ENCODE peak calls at places on chromosome 22, in four cellular contexts. One of them, this sample, is unnamed.

GRCh38 chr22:32204211-32204855 is 540 bp downstream of the RFPL2 start:
- DNase-seq in HFF-Myc: no peak
- DNase-seq in astrocyte of the spinal cord: no peak
- DNase-seq in colonic mucosa: no peak
- DNase-seq in this sample: no peak

GRCh38 chr22:38735465-38736256 is 20.1 kb downstream of the SUN2 start:
- DNase-seq in colonic mucosa: no peak
- DNase-seq in HFF-Myc: no peak
- DNase-seq in astrocyte of the spinal cord: no peak
- DNase-seq in this sample: no peak

GRCh38 chr22:41263704-41264103 is 22.3 kb downstream of the RANGAP1 start:
- DNase-seq in colonic mucosa: no peak
- DNase-seq in astrocyte of the spinal cord: no peak
- DNase-seq in HFF-Myc: no peak
- DNase-seq in this sample: no peak

GRCh38 chr22:36321797-36322601 is 65.8 kb downstream of the MYH9 start:
- DNase-seq in colonic mucosa: no peak
- DNase-seq in HFF-Myc: no peak
- DNase-seq in astrocyte of the spinal cord: no peak
- DNase-seq in this sample: no peak

GRCh38 chr22:40401532-40401931 is 31.1 kb downstream of the SGSM3 start:
- DNase-seq in colonic mucosa: no peak
- DNase-seq in astrocyte of the spinal cord: no peak
- DNase-seq in HFF-Myc: no peak
- DNase-seq in this sample: no peak

GRCh38 chr22:22069450-22070370 is 87.1 kb upstream of the TOP3B start:
- DNase-seq in colonic mucosa: no peak
- DNase-seq in HFF-Myc: no peak
- DNase-seq in astrocyte of the spinal cord: no peak
- DNase-seq in this sample: no peak

GRCh38 chr22:41157083-41157482 is 48.0 kb upstream of the L3MBTL2 start:
- DNase-seq in HFF-Myc: no peak
- DNase-seq in astrocyte of the spinal cord: no peak
- DNase-seq in colonic mucosa: no peak
- DNase-seq in this sample: no peak

GRCh38 chr22:22940961-22941605 is 53.5 kb downstream of the IGLL5 start:
- DNase-seq in astrocyte of the spinal cord: no peak
- DNase-seq in HFF-Myc: no peak
- DNase-seq in colonic mucosa: no peak
- DNase-seq in this sample: no peak

GRCh38 chr22:38406617-38407016 is 48.4 kb downstream of the KCNJ4 start:
- DNase-seq in HFF-Myc: no peak
- DNase-seq in colonic mucosa: no peak
- DNase-seq in astrocyte of the spinal cord: no peak
- DNase-seq in this sample: peak; percentile 40

GRCh38 chr22:30636226-30637077 is 871 bp downstream of the SLC35E4 start:
- DNase-seq in HFF-Myc: no peak
- DNase-seq in astrocyte of the spinal cord: peak; percentile 8
- DNase-seq in colonic mucosa: peak; percentile 46
- DNase-seq in this sample: peak; percentile 15

GRCh38 chr22:38850941-38851849 is 7.4 kb upstream of the NPTXR start:
- DNase-seq in colonic mucosa: no peak
- DNase-seq in HFF-Myc: no peak
- DNase-seq in astrocyte of the spinal cord: peak; percentile 60
- DNase-seq in this sample: peak; percentile 39

GRCh38 chr22:39135092-39135896 is 17.2 kb downstream of the CBX7 start:
- DNase-seq in HFF-Myc: no peak
- DNase-seq in astrocyte of the spinal cord: peak; percentile 31
- DNase-seq in colonic mucosa: no peak
- DNase-seq in this sample: peak; percentile 23

GRCh38 chr22:24175160-24175808 is 6.0 kb upstream of the SUSD2 start:
- DNase-seq in colonic mucosa: peak; percentile 77
- DNase-seq in HFF-Myc: no peak
- DNase-seq in astrocyte of the spinal cord: peak; percentile 67
- DNase-seq in this sample: peak; percentile 75

GRCh38 chr22:23913306-23913660 is 19.1 kb downstream of the MIF start:
- DNase-seq in colonic mucosa: no peak
- DNase-seq in HFF-Myc: no peak
- DNase-seq in astrocyte of the spinal cord: no peak
- DNase-seq in this sample: no peak

GRCh38 chr22:42967933-42968332 is 47.0 kb downstream of the PACSIN2 start:
- DNase-seq in colonic mucosa: peak; percentile 50
- DNase-seq in HFF-Myc: no peak
- DNase-seq in astrocyte of the spinal cord: no peak
- DNase-seq in this sample: peak; percentile 74

GRCh38 chr22:21098099-21098671 is 52.4 kb downstream of the LRRC74B start:
- DNase-seq in colonic mucosa: no peak
- DNase-seq in HFF-Myc: no peak
- DNase-seq in astrocyte of the spinal cord: no peak
- DNase-seq in this sample: no peak

GRCh38 chr22:20552913-20553401 is 45.5 kb downstream of the MED15 start:
- DNase-seq in colonic mucosa: peak; percentile 44
- DNase-seq in astrocyte of the spinal cord: no peak
- DNase-seq in HFF-Myc: no peak
- DNase-seq in this sample: no peak

GRCh38 chr22:40025856-40026255 is 31.1 kb downstream of the FAM83F start:
- DNase-seq in astrocyte of the spinal cord: no peak
- DNase-seq in HFF-Myc: no peak
- DNase-seq in colonic mucosa: no peak
- DNase-seq in this sample: no peak

GRCh38 chr22:19708323-19709011 is 5.8 kb upstream of the SEPTIN5 start:
- DNase-seq in colonic mucosa: no peak
- DNase-seq in astrocyte of the spinal cord: no peak
- DNase-seq in HFF-Myc: no peak
- DNase-seq in this sample: no peak

GRCh38 chr22:39686178-39686620 is 115.6 kb downstream of the CACNA1I start:
- DNase-seq in HFF-Myc: no peak
- DNase-seq in astrocyte of the spinal cord: no peak
- DNase-seq in colonic mucosa: no peak
- DNase-seq in this sample: no peak

GRCh38 chr22:40058265-40058664 is 63.5 kb downstream of the FAM83F start:
- DNase-seq in HFF-Myc: no peak
- DNase-seq in astrocyte of the spinal cord: no peak
- DNase-seq in colonic mucosa: no peak
- DNase-seq in this sample: no peak

GRCh38 chr22:34108168-34108567 is 187.9 kb upstream of the LARGE1 start:
- DNase-seq in HFF-Myc: no peak
- DNase-seq in colonic mucosa: no peak
- DNase-seq in astrocyte of the spinal cord: no peak
- DNase-seq in this sample: no peak

GRCh38 chr22:48536691-48537591 is 1290.7 kb downstream of the BRD1 start:
- DNase-seq in astrocyte of the spinal cord: no peak
- DNase-seq in colonic mucosa: no peak
- DNase-seq in HFF-Myc: no peak
- DNase-seq in this sample: peak; percentile 31

GRCh38 chr22:39405346-39406085 is 5.9 kb downstream of the TAB1 start:
- DNase-seq in HFF-Myc: no peak
- DNase-seq in astrocyte of the spinal cord: peak; percentile 60
- DNase-seq in colonic mucosa: no peak
- DNase-seq in this sample: peak; percentile 76

GRCh38 chr22:46122511-46122971 is 27.8 kb upstream of the PPARA start:
- DNase-seq in colonic mucosa: peak; percentile 82
- DNase-seq in astrocyte of the spinal cord: no peak
- DNase-seq in HFF-Myc: no peak
- DNase-seq in this sample: peak; percentile 58

GRCh38 chr22:46124383-46125144 is 25.8 kb upstream of the PPARA start:
- DNase-seq in HFF-Myc: no peak
- DNase-seq in astrocyte of the spinal cord: no peak
- DNase-seq in colonic mucosa: no peak
- DNase-seq in this sample: no peak

GRCh38 chr22:46125311-46125710 is 25.0 kb upstream of the PPARA start:
- DNase-seq in colonic mucosa: no peak
- DNase-seq in astrocyte of the spinal cord: no peak
- DNase-seq in HFF-Myc: no peak
- DNase-seq in this sample: no peak

GRCh38 chr22:46122980-46123693 is 27.2 kb upstream of the PPARA start:
- DNase-seq in colonic mucosa: no peak
- DNase-seq in astrocyte of the spinal cord: no peak
- DNase-seq in HFF-Myc: no peak
- DNase-seq in this sample: peak; percentile 13

GRCh38 chr22:46123694-46124382 is 26.5 kb upstream of the PPARA start:
- DNase-seq in HFF-Myc: no peak
- DNase-seq in astrocyte of the spinal cord: no peak
- DNase-seq in colonic mucosa: no peak
- DNase-seq in this sample: no peak
- H3K4me3 ChIP-seq in HFF-Myc: no peak overlapping the region
- H3K4me3 ChIP-seq in astrocyte of the spinal cord: no peak overlapping the region
- H3K4me3 ChIP-seq in colonic mucosa: no peak overlapping the region
- H3K4me3 ChIP-seq in this sample: no peak overlapping the region

DNA sequence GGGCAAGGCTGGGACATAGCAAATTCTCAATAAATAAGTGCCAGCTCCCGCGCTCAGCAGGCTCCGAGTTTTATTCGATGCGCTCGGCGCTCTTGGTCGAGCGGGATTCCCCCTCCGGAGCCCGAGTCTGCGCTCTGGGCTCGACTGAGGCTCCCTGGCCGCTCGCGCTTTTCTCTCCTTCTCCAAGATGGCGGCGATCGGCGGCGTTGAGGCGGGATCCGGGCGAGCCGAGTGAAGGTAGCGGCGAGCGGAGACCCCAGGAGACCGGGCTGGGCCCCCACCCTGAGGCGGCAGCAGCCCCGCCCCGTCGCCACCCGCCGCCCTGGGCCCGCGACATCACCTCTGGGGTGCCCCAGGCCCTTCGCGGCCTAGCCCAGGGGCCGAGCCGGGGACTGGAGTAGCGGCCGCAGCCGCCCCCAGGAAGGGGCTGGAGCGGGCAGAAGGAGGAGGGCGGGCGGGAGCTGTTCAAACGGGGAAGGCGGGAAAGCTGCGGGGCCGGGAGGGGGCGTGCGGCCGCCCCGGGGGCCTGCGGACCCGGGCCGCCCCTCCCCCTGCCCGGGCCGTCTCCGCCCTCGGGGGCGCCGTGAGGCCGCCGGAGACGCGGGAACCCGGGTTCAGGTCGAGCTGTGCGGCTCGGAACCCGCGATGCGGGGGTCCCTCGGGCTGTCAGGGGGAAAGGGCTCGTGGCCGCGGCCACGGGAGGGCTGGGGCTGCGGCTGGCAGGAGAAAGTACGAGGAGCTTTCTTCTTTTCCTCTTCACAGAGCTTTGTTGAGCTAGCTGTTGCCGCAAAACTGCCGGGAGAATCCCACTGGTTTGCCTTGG is at the start of gene HMGXB4:
- DNase-seq in colonic mucosa: peak; percentile 89
- DNase-seq in HFF-Myc: peak; percentile 40
- DNase-seq in astrocyte of the spinal cord: peak; percentile 89
- DNase-seq in this sample: peak; percentile 89
- TF ChIP-seq CTCF in colonic mucosa: no peak
- TF ChIP-seq CTCF in HFF-Myc: no peak
- TF ChIP-seq CTCF in astrocyte of the spinal cord: no peak
- TF ChIP-seq CTCF in this sample: no peak

GRCh38 chr22:44181912-44182590 is 1.3 kb downstream of the PARVG start:
- DNase-seq in astrocyte of the spinal cord: no peak
- DNase-seq in HFF-Myc: no peak
- DNase-seq in colonic mucosa: no peak
- DNase-seq in this sample: no peak
- H3K4me3 ChIP-seq in astrocyte of the spinal cord: no peak overlapping the region
- H3K4me3 ChIP-seq in HFF-Myc: no peak overlapping the region
- H3K4me3 ChIP-seq in colonic mucosa: peak overlapping the region; percentile 23
- H3K4me3 ChIP-seq in this sample: no peak overlapping the region

GRCh38 chr22:49803667-49804375 is 23.9 kb downstream of the BRD1 start:
- DNase-seq in HFF-Myc: no peak
- DNase-seq in astrocyte of the spinal cord: no peak
- DNase-seq in colonic mucosa: no peak
- DNase-seq in this sample: no peak

GRCh38 chr22:49799431-49800075 is 28.1 kb downstream of the BRD1 start:
- DNase-seq in colonic mucosa: no peak
- DNase-seq in HFF-Myc: no peak
- DNase-seq in astrocyte of the spinal cord: no peak
- DNase-seq in this sample: no peak

GRCh38 chr22:49800408-49801238 is 27.1 kb downstream of the BRD1 start:
- DNase-seq in HFF-Myc: no peak
- DNase-seq in astrocyte of the spinal cord: no peak
- DNase-seq in colonic mucosa: no peak
- DNase-seq in this sample: no peak

GRCh38 chr22:49801391-49802060 is 26.1 kb downstream of the BRD1 start:
- DNase-seq in HFF-Myc: no peak
- DNase-seq in colonic mucosa: no peak
- DNase-seq in astrocyte of the spinal cord: no peak
- DNase-seq in this sample: no peak

DNA sequence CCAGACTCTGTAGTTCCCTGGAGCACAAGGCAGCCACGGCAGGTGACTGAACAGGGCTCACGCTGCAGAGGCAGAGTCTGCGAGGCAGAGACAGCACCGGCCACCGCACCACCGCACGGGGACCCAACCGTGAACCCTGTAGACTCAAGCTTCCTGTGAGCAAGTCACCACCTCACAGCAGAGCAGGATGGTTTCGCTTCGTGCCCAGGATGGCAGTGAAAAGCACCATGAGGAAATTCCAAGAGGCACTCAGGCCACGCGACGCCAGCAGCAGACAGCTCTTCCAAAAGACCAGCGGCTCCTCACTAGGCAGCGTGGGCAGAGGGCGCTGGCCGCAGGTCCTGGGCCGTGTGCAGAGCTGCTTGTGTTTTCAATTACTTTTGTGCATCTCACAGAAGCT is 24.5 kb downstream of the BRD1 start:
- DNase-seq in astrocyte of the spinal cord: no peak
- DNase-seq in HFF-Myc: no peak
- DNase-seq in colonic mucosa: no peak
- DNase-seq in this sample: no peak
- TF ChIP-seq CTCF in astrocyte of the spinal cord: no peak
- TF ChIP-seq CTCF in HFF-Myc: no peak
- TF ChIP-seq CTCF in colonic mucosa: no peak
- TF ChIP-seq CTCF in this sample: no peak

GRCh38 chr22:26592368-26593015 is 2.6 kb upstream of the TPST2 start:
- DNase-seq in astrocyte of the spinal cord: no peak
- DNase-seq in colonic mucosa: peak; percentile 45
- DNase-seq in HFF-Myc: no peak
- DNase-seq in this sample: no peak

GRCh38 chr22:26597480-26597879 is 7.5 kb upstream of the TPST2 start:
- DNase-seq in HFF-Myc: no peak
- DNase-seq in astrocyte of the spinal cord: no peak
- DNase-seq in colonic mucosa: no peak
- DNase-seq in this sample: no peak

GRCh38 chr22:26590525-26590858 is 560 bp upstream of the TPST2 start:
- DNase-seq in HFF-Myc: no peak
- DNase-seq in astrocyte of the spinal cord: no peak
- DNase-seq in colonic mucosa: peak; percentile 26
- DNase-seq in this sample: peak; percentile 65

GRCh38 chr22:26597026-26597425 is 7.1 kb upstream of the TPST2 start:
- DNase-seq in colonic mucosa: no peak
- DNase-seq in HFF-Myc: no peak
- DNase-seq in astrocyte of the spinal cord: no peak
- DNase-seq in this sample: no peak

GRCh38 chr22:26593763-26594162 is 3.8 kb upstream of the TPST2 start:
- DNase-seq in HFF-Myc: no peak
- DNase-seq in astrocyte of the spinal cord: no peak
- DNase-seq in colonic mucosa: no peak
- DNase-seq in this sample: no peak
- H3K4me3 ChIP-seq in HFF-Myc: no peak overlapping the region
- H3K4me3 ChIP-seq in astrocyte of the spinal cord: no peak overlapping the region
- H3K4me3 ChIP-seq in colonic mucosa: no peak overlapping the region
- H3K4me3 ChIP-seq in this sample: no peak overlapping the region

This sample was measured in AG10803.